ENCODE peak calls at places on chromosomes 5 and 9, in ten cellular contexts. I is lower leg skin, R is suprapubic skin, Q is adrenal gland, N is endothelial cell of umbilical vein, V is ovary, C is HepG2, K is GM12892, O is transverse colon, T is breast epithelium. H is an unnamed sample.

GRCh38 chr9:133341369-133342082 is 5.5 kb upstream of the SURF6 start:
- DNase-seq in T (no peak), I (peak; percentile 91), R (no peak), V (no peak), C (no peak), O (peak; percentile 47), Q (no peak), K (no peak), N (no peak), H (no peak)

GRCh38 chr5:132498152-132498551 is 7.6 kb upstream of the IRF1 start:
- DNase-seq in V (peak; percentile 42), N (peak; percentile 37), Q (peak; percentile 69), R (peak; percentile 71), T (no peak), I (peak; percentile 88), C (no peak), O (no peak), K (no peak), H (peak; percentile 71)

GRCh38 chr9:133046900-133047295 is 14.9 kb upstream of the CEL start:
- DNase-seq in O (no peak), R (no peak), C (no peak), Q (no peak), I (no peak), K (no peak), V (no peak), N (no peak), T (no peak), H (no peak)

GRCh38 chr5:157273131-157273556 is 7.2 kb downstream of the CYFIP2 start:
- DNase-seq in I (no peak), C (no peak), O (no peak), N (no peak), R (no peak), K (no peak), V (no peak), Q (no peak), T (no peak), H (no peak)

GRCh38 chr9:114238919-114239879 is 83.7 kb upstream of the ORM1 start:
- DNase-seq in K (no peak), T (no peak), C (peak; percentile 20), O (no peak), V (no peak), I (no peak), R (no peak), Q (peak; percentile 31), N (peak; percentile 51), H (no peak)

GRCh38 chr5:132764051-132764450 is 13.0 kb downstream of the SEPTIN8 start:
- DNase-seq in R (no peak), K (no peak), C (no peak), Q (no peak), I (peak; percentile 76), N (no peak), O (peak; percentile 3), T (no peak), V (no peak), H (no peak)

GRCh38 chr5:136802382-136802781 is 437.0 kb upstream of the TRPC7 start:
- DNase-seq in I (no peak), K (no peak), R (no peak), C (no peak), T (no peak), O (no peak), Q (peak; percentile 63), V (no peak), N (peak; percentile 58), H (no peak)

GRCh38 chr5:133238426-133239205 is 186.8 kb downstream of the HSPA4 start:
- DNase-seq in T (no peak), C (no peak), N (no peak), O (no peak), K (no peak), R (peak; percentile 36), I (no peak), Q (no peak), V (no peak), H (no peak)

GRCh38 chr5:146940295-146940694 is 61.7 kb upstream of the PPP2R2B start:
- DNase-seq in Q (no peak), V (no peak), C (no peak), R (no peak), O (no peak), T (no peak), K (no peak), N (no peak), I (no peak), H (no peak)

GRCh38 chr5:111694183-111694582 is 62.8 kb downstream of the NREP start:
- DNase-seq in V (no peak), N (no peak), T (no peak), Q (no peak), R (no peak), O (no peak), K (no peak), I (no peak), C (no peak), H (no peak)

GRCh38 chr5:78360674-78361225 is 333 bp downstream of the SCAMP1 start:
- DNase-seq in R (peak; percentile 78), C (no peak), N (no peak), V (peak; percentile 35), Q (peak; percentile 48), O (peak; percentile 66), K (peak; percentile 46), I (peak; percentile 91), T (peak; percentile 66), H (peak; percentile 21)

DNA sequence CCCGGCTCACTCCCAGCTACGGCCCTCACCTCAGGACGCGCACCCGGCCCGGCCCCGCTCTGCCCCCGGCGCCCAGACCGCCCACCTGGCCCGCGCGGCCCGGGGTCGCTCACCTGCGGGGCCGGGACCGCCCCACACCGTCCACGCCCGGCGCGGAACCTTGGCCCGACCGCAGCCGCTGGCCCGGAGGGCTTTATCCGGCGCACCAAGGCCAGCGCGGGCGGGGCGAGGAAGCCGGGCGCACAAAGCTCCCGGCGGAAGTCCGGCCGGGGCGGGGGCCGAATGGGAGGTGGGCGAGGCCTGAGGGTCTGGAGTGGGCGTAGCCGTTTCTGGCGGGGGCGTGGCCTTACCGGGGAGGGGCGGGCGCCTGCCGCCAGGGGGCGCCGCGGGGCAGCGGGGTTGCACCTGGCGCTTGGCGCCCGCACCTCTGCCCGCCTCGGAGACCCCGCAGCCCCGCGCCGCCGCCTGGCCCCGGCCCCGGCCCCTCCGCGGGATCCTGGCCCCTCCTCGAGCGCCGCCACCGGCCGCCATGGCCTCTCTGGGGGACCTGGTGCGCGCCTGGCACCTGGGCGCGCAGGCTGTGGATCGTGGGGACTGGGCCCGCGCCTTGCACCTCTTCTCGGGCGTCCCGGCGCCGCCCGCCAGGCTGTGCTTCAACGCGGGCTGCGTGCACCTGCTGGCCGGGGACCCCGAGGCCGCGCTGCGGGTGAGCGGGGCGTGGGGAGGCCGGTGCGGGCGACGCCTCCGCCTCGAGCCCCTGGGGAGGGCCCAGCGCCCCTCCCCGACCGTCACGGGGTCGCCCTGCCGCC is at the start of the genes EXD3 and NOXA1:
- DNase-seq in O (peak; percentile 97), C (peak; percentile 81), V (peak; percentile 95), I (peak; percentile 98), N (peak; percentile 80), R (peak; percentile 95), Q (peak; percentile 95), T (peak; percentile 95), K (peak; percentile 91), H (peak; percentile 93)
- TF ChIP-seq POLR2A in O (peak; percentile 18), C (no peak), V (peak; percentile 63), I (no peak), N (no peak), R (no peak), Q (peak; percentile 43), T (no peak), K (peak; percentile 50), H (peak; percentile 55)

GRCh38 chr5:68287976-68288755 is 72.6 kb downstream of the PIK3R1 start:
- DNase-seq in V (peak; percentile 52), C (peak; percentile 88), I (peak; percentile 91), Q (peak; percentile 71), R (no peak), T (peak; percentile 52), N (peak; percentile 73), K (peak; percentile 33), O (peak; percentile 66), H (no peak)
- TF ChIP-seq POLR2A in V (no peak), C (peak; percentile 52), I (no peak), Q (peak; percentile 66), R (no peak), T (no peak), N (peak; percentile 25), K (peak; percentile 74), O (peak; percentile 42), H (no peak)

GRCh38 chr5:62418462-62419076 is 6.0 kb downstream of the IPO11 start:
- DNase-seq in N (no peak), K (no peak), R (no peak), V (no peak), I (no peak), C (no peak), O (no peak), Q (no peak), T (no peak), H (no peak)

GRCh38 chr5:62412549-62413329 is at the start of gene IPO11:
- DNase-seq in T (peak; percentile 98), N (peak; percentile 99), R (peak; percentile 99), O (peak; percentile 99), I (peak; percentile 99), K (peak; percentile 89), C (peak; percentile 98), Q (peak; percentile 99), V (peak; percentile 98), H (peak; percentile 86)
- TF ChIP-seq POLR2A in T (peak; percentile 56), N (peak; percentile 74), R (no peak), O (peak; percentile 78), I (no peak), K (peak; percentile 91), C (peak; percentile 71), Q (peak; percentile 62), V (peak; percentile 71), H (peak; percentile 73)

GRCh38 chr5:87268126-87268969 is 665 bp downstream of the RASA1 start:
- DNase-seq in N (peak; percentile 77), O (peak; percentile 77), C (peak; percentile 30), V (peak; percentile 66), R (peak; percentile 79), T (peak; percentile 61), I (peak; percentile 92), K (peak; percentile 59), Q (peak; percentile 69), H (peak; percentile 30)

GRCh38 chr5:87266914-87267573 is 639 bp upstream of the RASA1 start:
- DNase-seq in R (no peak), K (no peak), Q (no peak), I (no peak), N (no peak), O (no peak), T (no peak), C (no peak), V (no peak), H (no peak)

GRCh38 chr5:87263498-87263897 is 4.2 kb upstream of the RASA1 start:
- DNase-seq in Q (no peak), I (no peak), R (no peak), V (no peak), T (no peak), C (no peak), K (no peak), N (no peak), O (no peak), H (no peak)

GRCh38 chr5:87268970-87269377 is 1.3 kb downstream of the RASA1 start:
- DNase-seq in C (no peak), Q (no peak), V (no peak), R (no peak), K (no peak), I (no peak), T (no peak), N (peak; percentile 13), O (no peak), H (no peak)

DNA sequence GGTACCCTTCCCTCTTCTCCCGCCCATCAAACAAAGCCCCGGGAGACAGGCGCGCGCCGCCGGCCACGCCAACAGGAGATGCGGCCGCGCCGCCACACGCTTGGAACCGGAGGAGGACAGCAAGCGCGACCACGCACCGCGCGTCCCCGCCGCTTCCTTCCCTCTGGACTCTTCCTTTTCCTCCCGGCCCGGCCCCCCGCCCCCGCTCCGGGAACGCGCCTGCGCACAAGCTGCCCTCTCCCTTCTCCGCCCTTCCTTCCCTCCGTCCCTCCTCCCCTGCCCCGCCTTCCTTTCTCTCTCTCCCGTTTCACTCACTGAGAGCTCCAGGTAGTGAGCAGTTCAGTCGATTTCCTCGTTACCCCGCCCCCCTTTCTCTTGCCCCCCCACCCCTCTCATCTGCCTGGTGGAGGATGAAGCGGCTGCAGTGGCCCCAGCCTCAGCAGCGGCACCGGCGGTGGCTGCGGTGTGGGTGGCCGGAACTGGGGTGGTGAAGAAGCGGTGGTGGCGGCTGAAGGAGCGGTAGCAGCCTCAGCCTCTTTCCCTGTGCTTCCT is at the start of gene RASA1:
- DNase-seq in N (peak; percentile 92), I (peak; percentile 99), Q (peak; percentile 95), V (peak; percentile 94), O (peak; percentile 96), R (peak; percentile 95), C (peak; percentile 91), K (peak; percentile 73), T (peak; percentile 94), H (peak; percentile 68)
- TF ChIP-seq POLR2A in N (peak; percentile 99), I (peak; percentile 25), Q (peak; percentile 82), V (peak; percentile 76), O (peak; percentile 89), R (no peak), C (peak; percentile 92), K (peak; percentile 86), T (peak; percentile 79), H (peak; percentile 97)